ENCODE peak calls at places on chromosomes 7 and 10, in four cellular contexts. One of them, this sample, is unnamed.

GRCh38 chr10:77524300-77524711 is 113.3 kb downstream of the KCNMA1 start:
- DNase-seq in B cell: no peak
- DNase-seq in stimulated activated CD4-positive, alpha-beta T cell treated with anti-CD3 and anti-CD28 coated beads, Interleukin-2, amount 100 ng/mL, for 48 hours: no peak
- DNase-seq in iPS-NIHi11: no peak
- DNase-seq in this sample: no peak

GRCh38 chr10:25766213-25766612 is 167.8 kb upstream of the MYO3A start:
- DNase-seq in iPS-NIHi11: peak; percentile 46
- DNase-seq in B cell: no peak
- DNase-seq in stimulated activated CD4-positive, alpha-beta T cell treated with anti-CD3 and anti-CD28 coated beads, Interleukin-2, amount 100 ng/mL, for 48 hours: no peak
- DNase-seq in this sample: no peak

GRCh38 chr10:6985644-6986043 is 405.6 kb upstream of the PRKCQ start:
- DNase-seq in stimulated activated CD4-positive, alpha-beta T cell treated with anti-CD3 and anti-CD28 coated beads, Interleukin-2, amount 100 ng/mL, for 48 hours: no peak
- DNase-seq in B cell: no peak
- DNase-seq in iPS-NIHi11: no peak
- DNase-seq in this sample: no peak

GRCh38 chr7:81299272-81299671 is 380.4 kb upstream of the SEMA3C start:
- DNase-seq in stimulated activated CD4-positive, alpha-beta T cell treated with anti-CD3 and anti-CD28 coated beads, Interleukin-2, amount 100 ng/mL, for 48 hours: no peak
- DNase-seq in B cell: no peak
- DNase-seq in iPS-NIHi11: no peak
- DNase-seq in this sample: peak; percentile 47

GRCh38 chr10:49187950-49188761 is at the start of gene TMEM273:
- DNase-seq in iPS-NIHi11: peak; percentile 35
- DNase-seq in stimulated activated CD4-positive, alpha-beta T cell treated with anti-CD3 and anti-CD28 coated beads, Interleukin-2, amount 100 ng/mL, for 48 hours: no peak
- DNase-seq in B cell: peak; percentile 55
- DNase-seq in this sample: no peak

GRCh38 chr7:22588396-22588795 is 88.4 kb upstream of the STEAP1B start:
- DNase-seq in iPS-NIHi11: no peak
- DNase-seq in B cell: no peak
- DNase-seq in stimulated activated CD4-positive, alpha-beta T cell treated with anti-CD3 and anti-CD28 coated beads, Interleukin-2, amount 100 ng/mL, for 48 hours: no peak
- DNase-seq in this sample: no peak

GRCh38 chr10:92914478-92915066 is 66.3 kb downstream of the EXOC6 start:
- DNase-seq in stimulated activated CD4-positive, alpha-beta T cell treated with anti-CD3 and anti-CD28 coated beads, Interleukin-2, amount 100 ng/mL, for 48 hours: peak; percentile 49
- DNase-seq in iPS-NIHi11: peak; percentile 69
- DNase-seq in B cell: peak; percentile 18
- DNase-seq in this sample: peak; percentile 73

GRCh38 chr7:101565601-101566209 is 63.4 kb downstream of the MYL10 start:
- DNase-seq in stimulated activated CD4-positive, alpha-beta T cell treated with anti-CD3 and anti-CD28 coated beads, Interleukin-2, amount 100 ng/mL, for 48 hours: no peak
- DNase-seq in iPS-NIHi11: no peak
- DNase-seq in B cell: no peak
- DNase-seq in this sample: no peak

GRCh38 chr7:106952658-106953231 is 87.7 kb downstream of the PIK3CG start:
- DNase-seq in B cell: no peak
- DNase-seq in iPS-NIHi11: no peak
- DNase-seq in stimulated activated CD4-positive, alpha-beta T cell treated with anti-CD3 and anti-CD28 coated beads, Interleukin-2, amount 100 ng/mL, for 48 hours: no peak
- DNase-seq in this sample: no peak

This sample was measured in HEK293T.